ENCODE peak calls at places on chromosomes 7 and 10, in seven cellular contexts. X is GM12878, F is SK-N-SH, A is HepG2, T is GM12891, O is H1, M is K562. C is an unnamed sample.

GRCh38 chr7:9029671-9030070 is 596.3 kb downstream of the NXPH1 start:
- DNase-seq in X (no peak), F (no peak), A (no peak), T (no peak), O (no peak), M (no peak), C (no peak)

GRCh38 chr7:19715499-19715898 is 6.7 kb upstream of the POLR1F start:
- DNase-seq in X (no peak), F (no peak), A (no peak), T (no peak), O (no peak), M (no peak), C (no peak)

GRCh38 chr10:82411416-82411815 is 536.4 kb downstream of the NRG3 start:
- DNase-seq in X (no peak), F (no peak), A (no peak), T (no peak), O (no peak), M (no peak), C (no peak)

GRCh38 chr10:112758961-112759360 is 191.1 kb upstream of the TCF7L2 start:
- DNase-seq in X (no peak), F (no peak), A (no peak), T (no peak), O (no peak), M (no peak), C (no peak)

GRCh38 chr7:75969704-75970498 is 24.5 kb downstream of the TMEM120A start:
- DNase-seq in X (no peak), F (no peak), A (no peak), T (no peak), O (no peak), M (no peak), C (no peak)

GRCh38 chr10:48526371-48526821 is 78.5 kb downstream of the ARHGAP22 start:
- DNase-seq in X (no peak), F (no peak), A (no peak), T (no peak), O (no peak), M (no peak), C (no peak)

GRCh38 chr7:88115258-88116195 is 104.3 kb downstream of the SRI start:
- DNase-seq in X (no peak), F (no peak), A (no peak), T (no peak), O (no peak), M (no peak), C (no peak)

GRCh38 chr10:18577823-18578685 is 73.3 kb downstream of the NSUN6 start:
- DNase-seq in X (no peak), F (no peak), A (no peak), T (no peak), O (no peak), M (no peak), C (no peak)

GRCh38 chr7:114574384-114574783 is 159.8 kb downstream of the FOXP2 start:
- DNase-seq in X (no peak), F (no peak), A (no peak), T (no peak), O (no peak), M (no peak), C (no peak)

GRCh38 chr10:72308320-72308987 is 34.7 kb downstream of the DDIT4 start:
- DNase-seq in X (no peak), F (peak), A (peak), T (no peak), O (no peak), M (peak), C (peak)

GRCh38 chr7:120941064-120941463 is 9.5 kb upstream of the ING3 start:
- DNase-seq in X (no peak), F (no peak), A (no peak), T (no peak), O (no peak), M (no peak), C (no peak)

DNA sequence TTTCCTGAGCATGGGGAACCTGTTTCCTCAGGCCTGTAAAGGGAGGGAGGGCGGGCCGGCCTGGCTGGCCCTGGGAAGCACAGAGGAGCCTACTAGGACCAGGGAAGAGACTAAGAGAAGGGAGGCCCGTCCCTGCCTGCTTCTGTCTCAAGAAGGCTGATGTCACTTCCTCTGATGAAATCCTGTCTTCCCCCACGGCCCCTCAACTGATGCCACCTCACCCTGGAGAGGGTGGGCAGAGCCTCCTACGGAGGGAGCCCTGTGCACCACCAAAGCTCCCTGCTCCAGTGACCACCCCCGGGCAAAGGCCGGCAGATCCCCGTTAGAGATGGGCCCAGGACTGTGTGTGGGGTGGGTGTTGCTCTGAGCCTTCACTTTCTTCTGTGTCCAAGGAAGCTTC is 1.0 kb upstream of the PILRA start:
- DNase-seq in X (no peak), F (no peak), A (no peak), T (no peak), O (no peak), M (no peak), C (no peak)
- TF ChIP-seq TAF1 in X (no peak), F (no peak), A (no peak), T (no peak), O (no peak), M (no peak), C (no peak)

DNA sequence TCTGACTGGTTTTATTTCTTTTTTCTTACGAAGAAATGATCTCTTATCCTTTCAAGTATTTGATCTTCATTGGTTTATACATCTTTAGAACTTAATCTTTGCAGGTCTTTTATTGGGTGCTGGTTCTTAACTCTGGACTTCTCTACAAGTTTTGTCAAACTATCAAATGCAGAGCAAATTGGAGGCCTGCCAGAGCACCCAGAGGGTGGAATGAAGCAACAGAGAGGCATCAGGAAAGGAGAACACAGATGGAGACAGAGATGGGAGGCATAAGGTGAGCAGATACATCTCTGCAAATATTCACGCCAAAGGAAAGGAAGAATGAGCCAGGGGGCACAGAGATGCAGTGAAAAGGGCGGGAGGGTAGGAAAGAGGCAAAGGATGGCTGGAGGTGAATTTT is 130.3 kb downstream of the PKD1L1 start:
- DNase-seq in X (no peak), F (no peak), A (no peak), T (no peak), O (no peak), M (no peak), C (no peak)
- TF ChIP-seq TAF1 in X (no peak), F (no peak), A (no peak), T (no peak), O (no peak), M (no peak), C (no peak)

GRCh38 chr10:3777876-3778707 is 6.9 kb downstream of the KLF6 start:
- DNase-seq in X (no peak), F (no peak), A (no peak), T (no peak), O (no peak), M (no peak), C (no peak)

GRCh38 chr10:3778708-3779108 is 6.3 kb downstream of the KLF6 start:
- DNase-seq in X (no peak), F (no peak), A (no peak), T (no peak), O (no peak), M (no peak), C (no peak)

GRCh38 chr10:3780056-3780765 is 4.8 kb downstream of the KLF6 start:
- DNase-seq in X (no peak), F (no peak), A (no peak), T (no peak), O (no peak), M (no peak), C (no peak)

GRCh38 chr10:3780766-3781457 is 4.1 kb downstream of the KLF6 start:
- DNase-seq in X (no peak), F (no peak), A (no peak), T (no peak), O (no peak), M (no peak), C (no peak)

DNA sequence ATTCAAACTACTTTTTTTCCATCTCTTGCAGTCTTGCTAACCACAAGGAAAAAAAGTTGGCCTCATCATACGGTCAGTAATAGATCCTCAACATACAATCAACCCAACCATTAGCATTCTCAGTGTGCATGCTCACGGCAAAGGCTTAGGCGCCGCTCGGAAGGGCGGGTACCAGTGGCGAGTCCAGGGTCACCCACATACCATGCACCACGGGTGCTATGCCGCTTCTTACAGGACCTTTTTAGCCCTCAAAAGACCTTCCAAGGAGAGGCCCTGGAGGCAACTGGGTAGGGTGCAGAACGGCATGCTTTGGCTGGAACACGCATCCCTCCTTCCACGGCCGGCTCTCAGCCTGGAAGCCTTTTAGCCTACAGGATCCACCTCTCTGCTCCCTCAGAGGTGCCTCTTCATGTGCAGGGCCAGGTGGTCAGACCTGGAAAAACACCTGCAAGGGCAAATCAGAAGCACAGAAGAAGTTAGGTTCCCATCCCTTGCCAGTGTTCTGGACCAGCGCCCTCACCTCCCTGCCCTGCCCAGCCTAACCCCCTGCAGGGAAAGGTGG is 5.8 kb downstream of the KLF6 start:
- DNase-seq in X (no peak), F (no peak), A (no peak), T (no peak), O (no peak), M (no peak), C (no peak)
- TF ChIP-seq TAF1 in X (no peak), F (no peak), A (no peak), T (no peak), O (no peak), M (no peak), C (no peak)

DNA sequence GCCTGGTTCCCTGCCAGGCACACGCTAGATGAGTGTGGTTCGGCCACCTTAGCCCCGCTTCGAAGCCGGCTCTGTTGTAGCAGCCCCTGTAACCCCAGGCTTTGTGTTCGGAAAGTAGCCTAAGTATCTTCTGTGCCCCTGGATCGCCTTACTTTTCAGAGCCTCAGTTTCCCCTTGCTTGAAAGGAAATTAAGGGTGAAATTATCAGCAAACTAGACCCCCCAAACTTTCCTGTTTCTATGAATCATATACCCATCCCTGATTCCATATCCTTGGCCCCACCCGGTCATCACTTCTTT is 312 bp downstream of the PDCD11 start:
- DNase-seq in X (no peak), F (no peak), A (no peak), T (no peak), O (no peak), M (peak), C (no peak)
- TF ChIP-seq TAF1 in X (no peak), F (no peak), A (no peak), T (no peak), O (no peak), M (no peak), C (no peak)

GRCh38 chr7:101129603-101130117 is 2.8 kb downstream of the SERPINE1 start:
- DNase-seq in X (no peak), F (no peak), A (no peak), T (no peak), O (no peak), M (no peak), C (no peak)
- TF ChIP-seq TAF1 in X (no peak), F (no peak), A (no peak), T (no peak), O (no peak), M (no peak), C (no peak)

DNA sequence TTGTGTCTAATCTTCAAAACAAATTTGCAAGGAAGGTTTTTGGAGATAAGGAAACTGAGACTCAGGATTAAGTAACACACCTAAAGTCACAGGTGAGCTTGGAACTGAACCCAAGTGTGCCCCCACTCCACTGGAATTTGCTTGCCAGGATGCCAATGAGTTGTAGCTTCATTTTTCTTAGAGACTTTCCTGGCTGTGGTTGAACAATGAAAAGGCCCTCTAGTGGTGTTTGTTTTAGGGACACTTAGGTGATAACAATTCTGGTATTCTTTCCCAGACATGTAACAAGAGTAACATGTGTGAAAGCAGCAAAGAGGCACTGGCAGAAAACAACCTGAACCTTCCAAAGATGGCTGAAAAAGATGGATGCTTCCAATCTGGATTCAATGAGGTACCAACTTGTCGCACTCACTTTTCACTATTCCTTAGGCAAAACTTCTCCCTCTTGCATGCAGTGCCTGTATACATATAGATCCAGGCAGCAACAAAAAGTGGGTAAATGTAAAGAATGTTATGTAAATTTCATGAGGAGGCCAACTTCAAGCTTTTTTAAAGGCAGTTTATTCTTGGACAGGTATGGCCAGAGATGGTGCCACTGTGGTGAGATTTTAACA is 1.5 kb downstream of the IL6 start:
- DNase-seq in X (no peak), F (no peak), A (peak), T (no peak), O (no peak), M (peak), C (no peak)
- TF ChIP-seq TAF1 in X (no peak), F (no peak), A (no peak), T (no peak), O (no peak), M (no peak), C (no peak)

GRCh38 chr10:105800626-105801025 is 1159.5 kb downstream of the SORCS3 start:
- DNase-seq in X (no peak), F (no peak), A (no peak), T (no peak), O (no peak), M (no peak), C (no peak)
- TF ChIP-seq TAF1 in X (no peak), F (no peak), A (no peak), T (no peak), O (no peak), M (no peak), C (no peak)

C was measured in GM12892.